ENCODE peak calls at places on chromosomes 12 and 14, in eight cellular contexts. T, I, N, O, W, S, A and L are unnamed samples.

GRCh38 chr12:72141381-72141780 is 130.8 kb upstream of the TRHDE start:
- DNase-seq in T (peak), I (peak), N (no peak), O (no peak), W (no peak), S (no peak), A (peak), L (no peak)

GRCh38 chr12:108647936-108648287 is 14.2 kb upstream of the SELPLG start:
- DNase-seq in T (no peak), I (no peak), N (no peak), O (no peak), W (no peak), S (no peak), A (no peak), L (no peak)

GRCh38 chr12:62653740-62654139 is 187.1 kb downstream of the MON2 start:
- DNase-seq in T (no peak), I (no peak), N (no peak), O (no peak), W (no peak), S (no peak), A (no peak), L (no peak)

GRCh38 chr12:96195845-96196451 is 1.8 kb downstream of the ELK3 start:
- DNase-seq in T (peak), I (peak), N (no peak), O (peak), W (peak), S (no peak), A (no peak), L (no peak)

GRCh38 chr14:83257466-83258439 is 1724.1 kb upstream of the SEL1L start:
- DNase-seq in T (no peak), I (no peak), N (no peak), O (no peak), W (no peak), S (no peak), A (no peak), L (no peak)

GRCh38 chr14:69266572-69267345 is 6.8 kb downstream of the GALNT16 start:
- DNase-seq in T (no peak), I (no peak), N (no peak), O (no peak), W (no peak), S (no peak), A (no peak), L (no peak)

GRCh38 chr14:41586237-41586636 is 20.4 kb upstream of the LRFN5 start:
- DNase-seq in T (no peak), I (no peak), N (no peak), O (no peak), W (no peak), S (no peak), A (no peak), L (no peak)

GRCh38 chr12:12689672-12690287 is 6.2 kb downstream of the GPR19 start:
- DNase-seq in T (no peak), I (no peak), N (no peak), O (no peak), W (no peak), S (no peak), A (peak), L (no peak)

GRCh38 chr12:66044731-66045130 is 85.8 kb downstream of the LLPH start:
- DNase-seq in T (peak), I (peak), N (no peak), O (no peak), W (no peak), S (no peak), A (no peak), L (no peak)

GRCh38 chr14:33567003-33567735 is 383.7 kb downstream of the EGLN3 start:
- DNase-seq in T (no peak), I (no peak), N (no peak), O (no peak), W (no peak), S (no peak), A (no peak), L (no peak)

GRCh38 chr12:123942911-123943648 is 29.6 kb downstream of the CCDC92 start:
- DNase-seq in T (no peak), I (no peak), N (no peak), O (no peak), W (peak), S (no peak), A (no peak), L (no peak)

GRCh38 chr12:116525418-116526001 is 33.7 kb upstream of the MAP1LC3B2 start:
- DNase-seq in T (peak), I (peak), N (peak), O (peak), W (peak), S (peak), A (no peak), L (no peak)

GRCh38 chr14:55451398-55451797 is 11.0 kb upstream of the TBPL2 start:
- DNase-seq in T (no peak), I (no peak), N (no peak), O (no peak), W (no peak), S (no peak), A (no peak), L (no peak)

GRCh38 chr12:71556881-71557280 is 106.8 kb downstream of the ZFC3H1 start:
- DNase-seq in T (peak), I (peak), N (no peak), O (no peak), W (peak), S (no peak), A (no peak), L (no peak)

GRCh38 chr12:68001486-68002466 is 12.5 kb downstream of the IFNG-AS1 start:
- DNase-seq in T (no peak), I (peak), N (no peak), O (no peak), W (no peak), S (no peak), A (peak), L (no peak)

GRCh38 chr12:102642199-102642598 is 161.8 kb upstream of the IGF1 start:
- DNase-seq in T (no peak), I (no peak), N (no peak), O (no peak), W (no peak), S (no peak), A (no peak), L (no peak)

GRCh38 chr14:73237219-73237785 is at the start of gene PAPLN:
- DNase-seq in T (peak), I (peak), N (peak), O (peak), W (peak), S (peak), A (no peak), L (no peak)

GRCh38 chr14:33505963-33506329 is 444.9 kb downstream of the EGLN3 start:
- DNase-seq in T (no peak), I (no peak), N (no peak), O (no peak), W (no peak), S (no peak), A (no peak), L (no peak)

GRCh38 chr12:51953925-51954324 is 2.4 kb downstream of the ACVR1B start:
- DNase-seq in T (no peak), I (no peak), N (no peak), O (no peak), W (no peak), S (no peak), A (no peak), L (no peak)

GRCh38 chr14:101128478-101129450 is 225.2 kb upstream of the RTL1 start:
- DNase-seq in T (no peak), I (no peak), N (no peak), O (no peak), W (peak), S (peak), A (no peak), L (no peak)

GRCh38 chr14:54675236-54676125 is 108.6 kb downstream of the SAMD4A start:
- DNase-seq in T (no peak), I (no peak), N (no peak), O (no peak), W (no peak), S (no peak), A (no peak), L (no peak)

GRCh38 chr12:98532687-98533304 is 17.4 kb downstream of the TMPO start:
- DNase-seq in T (peak), I (peak), N (no peak), O (no peak), W (peak), S (no peak), A (peak), L (no peak)

GRCh38 chr14:71271166-71271945 is 364.1 kb downstream of the PCNX1 start:
- DNase-seq in T (no peak), I (no peak), N (no peak), O (no peak), W (no peak), S (no peak), A (no peak), L (no peak)

GRCh38 chr12:27573972-27574371 is 50.0 kb downstream of the PPFIBP1 start:
- DNase-seq in T (peak), I (peak), N (no peak), O (no peak), W (peak), S (no peak), A (no peak), L (no peak)

GRCh38 chr14:64720190-64720589 is 16.0 kb downstream of the PLEKHG3 start:
- DNase-seq in T (peak), I (peak), N (peak), O (no peak), W (peak), S (no peak), A (no peak), L (no peak)

GRCh38 chr14:100531591-100532121 is 55.6 kb downstream of the BEGAIN start:
- DNase-seq in T (no peak), I (no peak), N (peak), O (peak), W (peak), S (no peak), A (no peak), L (no peak)

GRCh38 chr12:62006076-62006732 is 254.0 kb upstream of the USP15 start:
- DNase-seq in T (peak), I (peak), N (peak), O (no peak), W (no peak), S (no peak), A (peak), L (no peak)

GRCh38 chr14:59576332-59577294 is at the start of gene CCDC175:
- DNase-seq in T (peak), I (peak), N (peak), O (peak), W (peak), S (peak), A (peak), L (no peak)

GRCh38 chr12:119594772-119595445 is 1.3 kb downstream of the TMEM233 start:
- DNase-seq in T (no peak), I (no peak), N (peak), O (no peak), W (peak), S (peak), A (no peak), L (no peak)

GRCh38 chr14:98742001-98742400 is 530.0 kb downstream of the BCL11B start:
- DNase-seq in T (no peak), I (no peak), N (no peak), O (no peak), W (peak), S (no peak), A (no peak), L (no peak)

GRCh38 chr12:65605019-65605418 is 219.3 kb upstream of the HMGA2 start:
- DNase-seq in T (no peak), I (no peak), N (no peak), O (no peak), W (no peak), S (no peak), A (no peak), L (no peak)

GRCh38 chr12:45010051-45010450 is 40.8 kb downstream of the DBX2 start:
- DNase-seq in T (peak), I (no peak), N (no peak), O (no peak), W (no peak), S (no peak), A (no peak), L (no peak)

GRCh38 chr14:55684956-55685584 is 105.1 kb downstream of the KTN1 start:
- DNase-seq in T (no peak), I (no peak), N (no peak), O (no peak), W (peak), S (no peak), A (no peak), L (no peak)

GRCh38 chr12:123937707-123938600 is 34.7 kb downstream of the CCDC92 start:
- DNase-seq in T (no peak), I (no peak), N (no peak), O (no peak), W (no peak), S (no peak), A (no peak), L (no peak)

GRCh38 chr14:91041450-91041849 is 19.0 kb downstream of the RPS6KA5 start:
- DNase-seq in T (no peak), I (no peak), N (no peak), O (no peak), W (no peak), S (no peak), A (no peak), L (no peak)

GRCh38 chr12:10909462-10909861 is at the start of gene TAS2R13:
- DNase-seq in T (no peak), I (no peak), N (no peak), O (no peak), W (no peak), S (no peak), A (no peak), L (no peak)

GRCh38 chr14:64038857-64039542 is 186.2 kb downstream of the SYNE2 start:
- DNase-seq in T (no peak), I (no peak), N (no peak), O (no peak), W (no peak), S (no peak), A (no peak), L (no peak)

GRCh38 chr14:32393119-32393518 is 64.0 kb downstream of the AKAP6 start:
- DNase-seq in T (no peak), I (no peak), N (no peak), O (no peak), W (no peak), S (no peak), A (no peak), L (no peak)

GRCh38 chr12:54082402-54082892 is 28.8 kb downstream of the HOXC4 start:
- DNase-seq in T (no peak), I (no peak), N (peak), O (peak), W (peak), S (no peak), A (no peak), L (no peak)

GRCh38 chr14:81366259-81366658 is 33.9 kb downstream of the STON2 start:
- DNase-seq in T (peak), I (peak), N (no peak), O (no peak), W (peak), S (no peak), A (no peak), L (no peak)

DNA sequence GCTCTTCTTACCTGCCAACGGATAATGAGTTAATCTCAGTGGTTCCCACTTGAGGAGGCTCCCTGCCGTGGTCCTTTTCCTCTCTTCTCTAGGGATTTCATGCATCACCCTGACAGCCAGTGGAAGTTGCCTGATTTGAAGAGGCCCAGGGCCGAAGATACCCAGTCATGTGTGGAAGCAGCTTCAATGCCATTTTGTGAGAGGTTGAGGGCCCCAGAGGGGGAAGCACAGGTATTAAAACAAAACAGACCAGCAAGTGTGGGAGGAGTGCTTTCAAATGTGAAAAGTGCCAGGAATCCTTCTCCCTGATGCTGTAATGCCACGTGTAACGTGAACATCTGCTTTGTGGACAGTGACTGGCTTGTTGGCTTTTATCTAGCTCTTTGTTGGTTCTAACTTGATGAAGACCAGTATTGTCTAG is 1.5 kb downstream of the TCP11L2 start:
- DNase-seq in T (no peak), I (no peak), N (no peak), O (peak), W (no peak), S (no peak), A (no peak), L (no peak)
- H3K4me3 ChIP-seq in T (peak), I (no peak), N (no peak), O (peak), W (peak), S (peak), A (peak), L (peak)

GRCh38 chr14:105119410-105120025 is 49.1 kb downstream of the JAG2 start:
- DNase-seq in T (no peak), I (no peak), N (no peak), O (no peak), W (peak), S (no peak), A (no peak), L (no peak)

GRCh38 chr14:105117257-105117646 is 51.3 kb downstream of the JAG2 start:
- DNase-seq in T (no peak), I (no peak), N (no peak), O (no peak), W (no peak), S (no peak), A (no peak), L (no peak)

GRCh38 chr14:105120056-105120455 is 48.5 kb downstream of the JAG2 start:
- DNase-seq in T (no peak), I (no peak), N (no peak), O (no peak), W (peak), S (no peak), A (no peak), L (no peak)

GRCh38 chr14:105117710-105118385 is 50.7 kb downstream of the JAG2 start:
- DNase-seq in T (no peak), I (no peak), N (no peak), O (no peak), W (peak), S (no peak), A (no peak), L (no peak)

DNA sequence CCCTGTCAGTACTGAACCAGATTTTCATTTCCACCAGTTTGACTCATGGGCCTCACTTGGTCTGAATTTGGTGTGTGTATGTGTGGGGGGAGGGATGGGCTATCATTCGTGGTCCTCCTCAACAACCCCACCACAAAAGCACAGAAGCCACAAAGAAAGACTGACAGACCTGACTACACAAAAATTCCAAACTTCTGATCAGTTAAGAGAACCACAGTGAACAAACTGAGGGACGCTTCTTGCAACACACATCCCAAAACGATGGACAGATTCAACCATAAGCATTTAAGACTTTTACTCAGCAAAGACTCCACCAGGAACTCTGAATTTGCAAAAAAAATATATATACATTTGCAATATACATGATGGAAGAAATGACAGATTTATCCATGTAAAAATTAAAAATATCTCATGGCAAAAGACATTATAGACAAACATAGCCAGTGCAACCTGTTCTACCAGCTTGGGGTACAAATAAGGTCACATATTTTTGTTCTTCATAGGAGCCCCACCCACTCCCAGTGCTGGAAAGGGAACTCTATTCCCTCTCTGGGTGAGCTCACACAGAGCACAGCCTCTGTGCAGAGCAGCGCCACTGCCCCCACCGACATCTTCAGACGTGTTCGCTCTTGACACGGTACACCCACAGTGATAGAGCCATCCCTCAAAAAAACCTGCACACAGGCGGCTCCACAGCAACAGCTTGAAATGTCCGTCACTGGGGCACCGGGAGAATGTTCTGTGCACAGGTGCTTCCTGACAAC is 49.7 kb downstream of the JAG2 start:
- DNase-seq in T (peak), I (no peak), N (peak), O (no peak), W (peak), S (no peak), A (no peak), L (no peak)
- TF ChIP-seq CTCF in T (no peak), I (no peak), N (no peak), O (no peak), W (no peak), S (no peak), A (no peak), L (no peak)

GRCh38 chr14:24149302-24149969 is 2.1 kb downstream of the RNF31 start:
- DNase-seq in T (no peak), I (no peak), N (no peak), O (no peak), W (peak), S (no peak), A (no peak), L (no peak)

GRCh38 chr14:24150061-24150460 is 2.8 kb downstream of the RNF31 start:
- DNase-seq in T (no peak), I (no peak), N (no peak), O (no peak), W (peak), S (no peak), A (no peak), L (no peak)

GRCh38 chr14:24151404-24152080 is 4.2 kb downstream of the RNF31 start:
- DNase-seq in T (no peak), I (no peak), N (no peak), O (no peak), W (no peak), S (no peak), A (no peak), L (no peak)

GRCh38 chr14:24150993-24151392 is 3.7 kb downstream of the RNF31 start:
- DNase-seq in T (no peak), I (no peak), N (no peak), O (no peak), W (peak), S (no peak), A (no peak), L (no peak)

GRCh38 chr14:24150567-24150966 is 3.3 kb downstream of the RNF31 start:
- DNase-seq in T (no peak), I (no peak), N (no peak), O (no peak), W (no peak), S (no peak), A (no peak), L (no peak)
- H3K4me3 ChIP-seq in T (no peak), I (no peak), N (no peak), O (no peak), W (no peak), S (no peak), A (no peak), L (no peak)

DNA sequence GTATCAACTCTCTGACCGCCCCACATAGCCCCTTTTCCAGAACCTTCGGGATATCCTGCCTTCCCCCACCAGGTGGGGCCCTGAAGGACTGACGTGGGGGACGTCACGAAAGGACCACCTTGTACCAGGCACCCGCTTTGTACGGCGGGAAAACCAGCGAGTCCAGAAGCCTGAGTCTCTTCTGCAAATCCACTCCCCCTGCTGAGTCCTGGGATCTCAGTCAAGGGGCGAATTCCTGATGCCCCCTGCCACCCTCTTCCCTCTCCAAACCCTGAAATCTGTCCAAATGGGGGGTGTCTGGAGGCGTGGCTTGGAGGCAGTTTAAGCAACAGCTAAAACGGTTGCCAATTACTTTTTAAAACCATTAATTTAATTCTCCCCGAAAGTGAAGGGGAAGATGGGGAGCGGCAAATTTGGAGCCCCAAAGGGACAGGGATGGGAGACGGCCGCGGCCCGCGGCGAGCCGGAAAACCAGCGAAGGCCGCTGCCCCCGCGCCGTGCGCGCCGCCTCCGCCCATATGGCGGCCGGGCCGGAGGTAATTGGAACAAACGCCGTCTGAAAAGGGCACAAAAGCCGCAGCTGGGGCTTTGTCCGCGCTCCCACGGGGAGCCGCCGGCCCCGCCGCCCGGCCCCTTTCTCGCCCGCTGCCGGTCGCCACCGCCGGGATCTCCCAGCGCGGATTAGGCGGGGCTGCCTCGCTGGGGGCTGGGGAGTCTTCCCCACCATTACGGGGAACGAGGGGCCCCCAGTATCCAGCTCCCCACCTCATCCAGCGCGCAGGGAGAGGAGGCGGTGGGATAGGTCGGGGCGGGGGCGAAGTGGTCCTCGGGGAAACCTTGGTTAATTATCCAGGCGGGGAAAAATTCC is 6.6 kb downstream of the LHX5 start:
- DNase-seq in T (no peak), I (no peak), N (peak), O (no peak), W (peak), S (no peak), A (no peak), L (no peak)
- TF ChIP-seq CTCF in T (no peak), I (no peak), N (no peak), O (no peak), W (no peak), S (no peak), A (no peak), L (no peak)